ENCODE peak calls at places on chromosomes 6 and 20, in five cellular contexts. One of them, this sample, is unnamed.
A peak's percentile ranks its signal among the peaks of the same experiment; 100 is the strongest.

GRCh38 chr6:41228088-41228487 is at the start of gene TREML4:
- DNase-seq in retinal pigment epithelial cell: no peak
- DNase-seq in body of pancreas: no peak
- DNase-seq in psoas muscle: no peak
- DNase-seq in MM.1S: no peak
- DNase-seq in this sample: no peak

GRCh38 chr6:87914637-87915395 is 132.8 kb upstream of the SPACA1 start:
- DNase-seq in body of pancreas: no peak
- DNase-seq in MM.1S: peak; percentile 39
- DNase-seq in retinal pigment epithelial cell: no peak
- DNase-seq in psoas muscle: no peak
- DNase-seq in this sample: no peak

GRCh38 chr6:137869781-137870180 is 2.7 kb downstream of the TNFAIP3 start:
- DNase-seq in retinal pigment epithelial cell: no peak
- DNase-seq in psoas muscle: no peak
- DNase-seq in MM.1S: no peak
- DNase-seq in body of pancreas: no peak
- DNase-seq in this sample: no peak

GRCh38 chr6:131787955-131788712 is 19.7 kb upstream of the ENPP1 start:
- DNase-seq in MM.1S: no peak
- DNase-seq in body of pancreas: no peak
- DNase-seq in retinal pigment epithelial cell: no peak
- DNase-seq in psoas muscle: peak; percentile 74
- DNase-seq in this sample: peak; percentile 69

GRCh38 chr6:129105035-129105434 is 222.1 kb downstream of the LAMA2 start:
- DNase-seq in MM.1S: no peak
- DNase-seq in body of pancreas: no peak
- DNase-seq in psoas muscle: no peak
- DNase-seq in retinal pigment epithelial cell: no peak
- DNase-seq in this sample: no peak

GRCh38 chr20:64065973-64066341 is 3.0 kb downstream of the TCEA2 start:
- DNase-seq in body of pancreas: no peak
- DNase-seq in psoas muscle: no peak
- DNase-seq in retinal pigment epithelial cell: no peak
- DNase-seq in MM.1S: peak; percentile 95
- DNase-seq in this sample: peak; percentile 95

GRCh38 chr6:74871757-74872156 is 334.1 kb downstream of the COL12A1 start:
- DNase-seq in body of pancreas: no peak
- DNase-seq in psoas muscle: no peak
- DNase-seq in MM.1S: no peak
- DNase-seq in retinal pigment epithelial cell: no peak
- DNase-seq in this sample: no peak

GRCh38 chr6:38279423-38279822 is 360.3 kb downstream of the BTBD9 start:
- DNase-seq in MM.1S: no peak
- DNase-seq in psoas muscle: no peak
- DNase-seq in retinal pigment epithelial cell: no peak
- DNase-seq in body of pancreas: no peak
- DNase-seq in this sample: peak; percentile 17

GRCh38 chr6:12258591-12258990 is 31.6 kb upstream of the EDN1 start:
- DNase-seq in body of pancreas: no peak
- DNase-seq in retinal pigment epithelial cell: no peak
- DNase-seq in psoas muscle: no peak
- DNase-seq in MM.1S: no peak
- DNase-seq in this sample: no peak

GRCh38 chr6:163252132-163252729 is 162.3 kb upstream of the QKI start:
- DNase-seq in body of pancreas: no peak
- DNase-seq in MM.1S: no peak
- DNase-seq in retinal pigment epithelial cell: no peak
- DNase-seq in psoas muscle: no peak
- DNase-seq in this sample: no peak

GRCh38 chr6:42369568-42369967 is 82.2 kb downstream of the TRERF1 start:
- DNase-seq in MM.1S: peak; percentile 37
- DNase-seq in body of pancreas: no peak
- DNase-seq in psoas muscle: no peak
- DNase-seq in retinal pigment epithelial cell: no peak
- DNase-seq in this sample: no peak

DNA sequence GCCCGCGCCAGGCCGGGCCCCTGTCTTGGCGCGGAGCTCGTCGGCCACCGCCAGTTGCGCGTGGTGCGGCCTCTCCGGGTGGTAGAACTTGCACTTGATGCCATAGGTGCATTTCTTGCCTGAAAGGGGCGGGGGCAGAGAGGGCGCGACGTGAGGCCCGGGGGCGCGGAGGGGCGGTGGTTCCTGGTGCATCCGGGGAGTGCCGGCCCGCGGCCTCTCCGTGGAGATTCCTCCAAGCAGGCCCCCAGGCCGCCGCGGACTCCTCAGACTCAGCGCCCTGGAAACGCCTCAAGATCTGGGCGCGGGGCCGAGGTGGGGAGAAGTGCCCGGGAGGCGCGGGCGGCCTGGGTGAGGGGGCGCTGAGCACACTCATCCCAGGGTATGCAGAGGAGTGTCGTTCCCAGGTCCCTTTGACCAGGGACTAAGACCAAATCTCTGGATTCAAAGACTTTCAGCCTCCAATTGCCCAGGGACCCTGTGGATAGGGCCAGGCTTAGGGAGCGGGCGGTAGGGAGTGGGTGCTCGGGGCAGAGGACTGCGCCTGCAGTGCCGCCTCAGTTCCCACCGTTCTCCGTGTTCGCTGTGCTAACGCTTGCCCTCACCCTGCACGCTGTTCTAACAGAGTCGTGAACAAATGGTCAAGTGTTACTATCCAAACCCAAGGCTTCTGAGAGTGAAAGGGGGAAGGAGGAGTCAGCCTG is 33.3 kb downstream of the ZC3H12D start:
- DNase-seq in psoas muscle: peak; percentile 54
- DNase-seq in body of pancreas: no peak
- DNase-seq in retinal pigment epithelial cell: no peak
- DNase-seq in MM.1S: no peak
- DNase-seq in this sample: peak; percentile 84
- H3K4me3 ChIP-seq in psoas muscle: peak overlapping the region; percentile 69
- H3K4me3 ChIP-seq in body of pancreas: peak overlapping the region; percentile 9
- H3K4me3 ChIP-seq in retinal pigment epithelial cell: no peak overlapping the region
- H3K4me3 ChIP-seq in MM.1S: no peak overlapping the region
- H3K4me3 ChIP-seq in this sample: peak overlapping the region; percentile 63

GRCh38 chr6:85662251-85662650 is 19.6 kb upstream of the SYNCRIP start:
- DNase-seq in body of pancreas: no peak
- DNase-seq in retinal pigment epithelial cell: no peak
- DNase-seq in psoas muscle: no peak
- DNase-seq in MM.1S: no peak
- DNase-seq in this sample: no peak

DNA sequence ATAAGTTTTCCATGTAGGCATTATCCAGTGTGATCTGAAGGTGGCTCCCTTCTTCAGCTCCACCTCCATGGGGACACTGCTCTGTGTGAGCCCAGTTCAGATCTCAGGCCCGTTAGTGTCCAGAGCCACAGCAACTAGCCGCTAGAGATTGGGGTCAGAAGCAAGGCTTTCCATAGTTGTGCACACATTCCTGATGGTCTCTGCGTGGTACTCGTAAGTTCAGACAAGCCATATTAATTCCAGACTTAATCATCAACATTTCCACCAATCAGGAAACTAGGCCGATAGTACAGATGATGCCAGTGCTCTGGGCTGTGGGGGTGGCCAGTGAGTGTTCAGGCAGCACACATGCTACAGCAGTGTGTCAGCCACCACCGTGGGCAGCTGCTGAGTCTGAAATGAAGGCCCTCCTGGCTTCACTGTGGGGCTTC is 17.5 kb upstream of the SYNCRIP start:
- DNase-seq in MM.1S: no peak
- DNase-seq in psoas muscle: peak; percentile 62
- DNase-seq in body of pancreas: no peak
- DNase-seq in retinal pigment epithelial cell: peak; percentile 80
- DNase-seq in this sample: peak; percentile 95
- H3K4me3 ChIP-seq in MM.1S: no peak overlapping the region
- H3K4me3 ChIP-seq in psoas muscle: no peak overlapping the region
- H3K4me3 ChIP-seq in body of pancreas: no peak overlapping the region
- H3K4me3 ChIP-seq in retinal pigment epithelial cell: peak overlapping the region; percentile 19
- H3K4me3 ChIP-seq in this sample: peak overlapping the region; percentile 55

DNA sequence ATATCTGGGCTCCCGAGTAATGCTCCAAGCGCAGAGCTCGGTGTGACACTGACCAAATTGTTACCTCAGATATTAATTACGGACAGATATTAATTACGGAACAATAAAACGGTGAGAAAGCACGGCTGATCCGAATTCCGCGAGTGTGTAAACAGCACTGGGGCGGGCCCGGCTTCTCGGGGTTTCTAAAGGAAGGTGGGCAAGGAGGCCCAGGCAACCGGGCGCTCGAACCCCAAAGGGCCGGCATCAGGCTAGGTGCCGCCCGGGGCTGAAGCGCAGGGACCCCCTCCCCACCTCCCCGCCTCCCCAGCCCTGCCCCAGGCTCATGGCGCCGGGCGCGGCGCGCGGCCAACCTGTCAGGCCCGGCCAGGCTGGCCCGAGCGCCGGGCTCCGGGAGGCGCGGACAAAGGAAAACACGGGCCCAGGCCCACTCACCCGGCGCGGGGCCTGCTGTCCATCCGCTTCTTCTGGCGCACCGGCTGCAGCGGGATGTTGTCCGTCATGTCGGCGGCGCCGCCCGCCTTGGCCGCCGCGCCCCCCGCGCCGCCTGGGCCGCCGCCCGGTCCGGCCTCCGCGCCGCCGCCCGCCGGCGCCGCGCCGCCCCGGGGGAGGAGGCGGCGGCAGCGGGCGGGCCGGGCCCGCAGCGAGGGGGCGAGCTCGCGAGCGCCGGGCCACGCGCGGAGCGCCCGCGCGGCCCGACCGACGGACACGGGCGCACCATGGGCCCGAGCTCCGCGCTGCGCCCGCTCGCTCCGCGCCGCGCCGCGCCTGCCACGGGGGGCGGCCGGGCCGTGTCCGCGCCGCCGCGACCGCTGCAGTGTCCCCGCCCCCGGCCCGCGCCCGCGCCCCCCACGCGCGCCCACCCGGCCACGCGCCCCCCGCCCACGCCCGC is at the start of gene ATP9A:
- DNase-seq in psoas muscle: peak; percentile 51
- DNase-seq in body of pancreas: peak; percentile 40
- DNase-seq in retinal pigment epithelial cell: no peak
- DNase-seq in MM.1S: no peak
- DNase-seq in this sample: peak; percentile 96
- H3K4me3 ChIP-seq in psoas muscle: peak within 1 kb of the TSS; percentile 73
- H3K4me3 ChIP-seq in body of pancreas: peak within 1 kb of the TSS; percentile 78
- H3K4me3 ChIP-seq in retinal pigment epithelial cell: peak within 1 kb of the TSS; percentile 80
- H3K4me3 ChIP-seq in MM.1S: peak within 1 kb of the TSS; percentile 83
- H3K4me3 ChIP-seq in this sample: peak within 1 kb of the TSS; percentile 89

DNA sequence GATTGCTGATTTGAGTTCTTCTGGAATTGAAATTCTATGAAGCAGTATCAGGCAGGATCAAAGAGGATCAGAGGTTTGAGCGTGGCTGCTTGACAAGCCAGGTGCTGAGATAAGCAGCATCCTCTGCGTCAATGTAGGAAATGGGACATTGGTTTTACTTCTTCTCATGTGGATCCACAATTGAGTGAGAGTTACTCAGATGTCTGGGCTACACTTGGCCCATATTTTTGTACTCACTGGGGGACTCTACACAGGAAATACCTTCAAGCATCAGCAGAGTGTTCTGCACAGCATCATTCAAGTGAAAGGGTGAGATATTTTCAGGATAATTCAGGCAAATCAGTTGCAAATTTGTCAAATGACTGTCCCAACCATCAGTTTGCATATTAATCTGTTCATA is 613.9 kb upstream of the ARID1B start:
- DNase-seq in MM.1S: no peak
- DNase-seq in retinal pigment epithelial cell: no peak
- DNase-seq in psoas muscle: no peak
- DNase-seq in body of pancreas: no peak
- DNase-seq in this sample: no peak
- H3K4me3 ChIP-seq in MM.1S: no peak overlapping the region
- H3K4me3 ChIP-seq in retinal pigment epithelial cell: no peak overlapping the region
- H3K4me3 ChIP-seq in psoas muscle: no peak overlapping the region
- H3K4me3 ChIP-seq in body of pancreas: no peak overlapping the region
- H3K4me3 ChIP-seq in this sample: no peak overlapping the region

GRCh38 chr6:118705799-118706481 is 54.5 kb upstream of the CEP85L start:
- DNase-seq in MM.1S: peak; percentile 65
- DNase-seq in retinal pigment epithelial cell: peak; percentile 43
- DNase-seq in body of pancreas: no peak
- DNase-seq in psoas muscle: peak; percentile 43
- DNase-seq in this sample: no peak
- H3K4me3 ChIP-seq in MM.1S: peak overlapping the region; percentile 54
- H3K4me3 ChIP-seq in retinal pigment epithelial cell: peak overlapping the region; percentile 19
- H3K4me3 ChIP-seq in body of pancreas: no peak overlapping the region
- H3K4me3 ChIP-seq in psoas muscle: peak overlapping the region; percentile 47
- H3K4me3 ChIP-seq in this sample: peak overlapping the region; percentile 56

GRCh38 chr6:10398439-10399218 is 16.2 kb downstream of the TFAP2A start:
- DNase-seq in retinal pigment epithelial cell: no peak
- DNase-seq in body of pancreas: no peak
- DNase-seq in psoas muscle: no peak
- DNase-seq in MM.1S: no peak
- DNase-seq in this sample: no peak
- H3K4me3 ChIP-seq in retinal pigment epithelial cell: no peak overlapping the region
- H3K4me3 ChIP-seq in body of pancreas: no peak overlapping the region
- H3K4me3 ChIP-seq in psoas muscle: no peak overlapping the region
- H3K4me3 ChIP-seq in MM.1S: no peak overlapping the region
- H3K4me3 ChIP-seq in this sample: no peak overlapping the region

GRCh38 chr20:57616143-57616951 is 3.9 kb downstream of the ZBP1 start:
- DNase-seq in psoas muscle: peak; percentile 42
- DNase-seq in MM.1S: no peak
- DNase-seq in body of pancreas: no peak
- DNase-seq in retinal pigment epithelial cell: no peak
- DNase-seq in this sample: no peak

GRCh38 chr20:57619053-57619831 is 984 bp downstream of the ZBP1 start:
- DNase-seq in psoas muscle: peak; percentile 75
- DNase-seq in body of pancreas: no peak
- DNase-seq in MM.1S: peak; percentile 89
- DNase-seq in retinal pigment epithelial cell: no peak
- DNase-seq in this sample: no peak

GRCh38 chr20:57617079-57617795 is 3.0 kb downstream of the ZBP1 start:
- DNase-seq in body of pancreas: no peak
- DNase-seq in psoas muscle: peak; percentile 38
- DNase-seq in MM.1S: no peak
- DNase-seq in retinal pigment epithelial cell: no peak
- DNase-seq in this sample: no peak

GRCh38 chr20:57618766-57619052 is 1.5 kb downstream of the ZBP1 start:
- DNase-seq in body of pancreas: no peak
- DNase-seq in psoas muscle: no peak
- DNase-seq in MM.1S: no peak
- DNase-seq in retinal pigment epithelial cell: no peak
- DNase-seq in this sample: no peak

GRCh38 chr20:57618091-57618765 is 2.0 kb downstream of the ZBP1 start:
- DNase-seq in psoas muscle: peak; percentile 39
- DNase-seq in body of pancreas: no peak
- DNase-seq in MM.1S: peak; percentile 78
- DNase-seq in retinal pigment epithelial cell: no peak
- DNase-seq in this sample: no peak
- H3K4me3 ChIP-seq in psoas muscle: no peak overlapping the region
- H3K4me3 ChIP-seq in body of pancreas: no peak overlapping the region
- H3K4me3 ChIP-seq in MM.1S: peak overlapping the region; percentile 67
- H3K4me3 ChIP-seq in retinal pigment epithelial cell: no peak overlapping the region
- H3K4me3 ChIP-seq in this sample: no peak overlapping the region

GRCh38 chr6:157628463-157628862 is 194.6 kb upstream of the SNX9 start:
- DNase-seq in MM.1S: no peak
- DNase-seq in body of pancreas: no peak
- DNase-seq in retinal pigment epithelial cell: no peak
- DNase-seq in psoas muscle: no peak
- DNase-seq in this sample: no peak

GRCh38 chr6:157625764-157626163 is 197.3 kb upstream of the SNX9 start:
- DNase-seq in retinal pigment epithelial cell: no peak
- DNase-seq in MM.1S: no peak
- DNase-seq in body of pancreas: no peak
- DNase-seq in psoas muscle: no peak
- DNase-seq in this sample: no peak

GRCh38 chr6:157627195-157627966 is 195.7 kb upstream of the SNX9 start:
- DNase-seq in MM.1S: no peak
- DNase-seq in psoas muscle: no peak
- DNase-seq in body of pancreas: no peak
- DNase-seq in retinal pigment epithelial cell: no peak
- DNase-seq in this sample: no peak

GRCh38 chr6:157622427-157622826 is 200.6 kb upstream of the SNX9 start:
- DNase-seq in psoas muscle: no peak
- DNase-seq in MM.1S: no peak
- DNase-seq in body of pancreas: no peak
- DNase-seq in retinal pigment epithelial cell: no peak
- DNase-seq in this sample: no peak

GRCh38 chr6:157625111-157625510 is 197.9 kb upstream of the SNX9 start:
- DNase-seq in body of pancreas: no peak
- DNase-seq in retinal pigment epithelial cell: no peak
- DNase-seq in MM.1S: no peak
- DNase-seq in psoas muscle: no peak
- DNase-seq in this sample: no peak
- H3K4me3 ChIP-seq in body of pancreas: no peak overlapping the region
- H3K4me3 ChIP-seq in retinal pigment epithelial cell: no peak overlapping the region
- H3K4me3 ChIP-seq in MM.1S: no peak overlapping the region
- H3K4me3 ChIP-seq in psoas muscle: no peak overlapping the region
- H3K4me3 ChIP-seq in this sample: peak overlapping the region; percentile 58

This sample was measured in osteoblast.